ENCODE peak calls at places on chromosome 17, in eight cellular contexts. One of them, this sample, is unnamed.

GRCh38 chr17:74813793-74814192 is 37.6 kb upstream of the NAT9 start:
- DNase-seq in upper lobe of right lung: no peak
- DNase-seq in dorsolateral prefrontal cortex: no peak
- DNase-seq in HFFc6: no peak
- DNase-seq in omental fat pad: no peak
- DNase-seq in AG09319: no peak
- DNase-seq in fibroblast of mammary gland: no peak
- DNase-seq in tibial artery: no peak
- DNase-seq in this sample: no peak

GRCh38 chr17:73933871-73934270 is 269.6 kb upstream of the RPL38 start:
- DNase-seq in upper lobe of right lung: no peak
- DNase-seq in dorsolateral prefrontal cortex: no peak
- DNase-seq in HFFc6: no peak
- DNase-seq in omental fat pad: no peak
- DNase-seq in AG09319: no peak
- DNase-seq in fibroblast of mammary gland: no peak
- DNase-seq in tibial artery: no peak
- DNase-seq in this sample: no peak

GRCh38 chr17:65554568-65555223 is 6.8 kb downstream of the AXIN2 start:
- DNase-seq in upper lobe of right lung: no peak
- DNase-seq in dorsolateral prefrontal cortex: no peak
- DNase-seq in HFFc6: no peak
- DNase-seq in omental fat pad: no peak
- DNase-seq in AG09319: no peak
- DNase-seq in fibroblast of mammary gland: peak; percentile 38
- DNase-seq in tibial artery: no peak
- DNase-seq in this sample: no peak

GRCh38 chr17:18217412-18218015 is 7.9 kb upstream of the LLGL1 start:
- DNase-seq in upper lobe of right lung: peak; percentile 85
- DNase-seq in dorsolateral prefrontal cortex: peak; percentile 86
- DNase-seq in HFFc6: peak; percentile 42
- DNase-seq in omental fat pad: peak; percentile 84
- DNase-seq in AG09319: no peak
- DNase-seq in fibroblast of mammary gland: peak; percentile 62
- DNase-seq in tibial artery: peak; percentile 78
- DNase-seq in this sample: peak; percentile 70

GRCh38 chr17:33038740-33039139 is 47.1 kb downstream of the SPACA3 start:
- DNase-seq in upper lobe of right lung: no peak
- DNase-seq in dorsolateral prefrontal cortex: no peak
- DNase-seq in HFFc6: no peak
- DNase-seq in omental fat pad: no peak
- DNase-seq in AG09319: peak; percentile 7
- DNase-seq in fibroblast of mammary gland: peak; percentile 37
- DNase-seq in tibial artery: no peak
- DNase-seq in this sample: peak; percentile 3

GRCh38 chr17:35082073-35082657 is 18.7 kb upstream of the RFFL start:
- DNase-seq in upper lobe of right lung: no peak
- DNase-seq in dorsolateral prefrontal cortex: no peak
- DNase-seq in HFFc6: peak; percentile 84
- DNase-seq in omental fat pad: no peak
- DNase-seq in AG09319: no peak
- DNase-seq in fibroblast of mammary gland: peak; percentile 89
- DNase-seq in tibial artery: no peak
- DNase-seq in this sample: peak; percentile 33

GRCh38 chr17:68514809-68515208 is 2.6 kb downstream of the PRKAR1A start:
- DNase-seq in upper lobe of right lung: no peak
- DNase-seq in dorsolateral prefrontal cortex: no peak
- DNase-seq in HFFc6: no peak
- DNase-seq in omental fat pad: no peak
- DNase-seq in AG09319: no peak
- DNase-seq in fibroblast of mammary gland: peak; percentile 98
- DNase-seq in tibial artery: no peak
- DNase-seq in this sample: no peak

GRCh38 chr17:17298108-17298507 is 5.1 kb upstream of the NT5M start:
- DNase-seq in upper lobe of right lung: no peak
- DNase-seq in dorsolateral prefrontal cortex: no peak
- DNase-seq in HFFc6: no peak
- DNase-seq in omental fat pad: no peak
- DNase-seq in AG09319: no peak
- DNase-seq in fibroblast of mammary gland: peak; percentile 62
- DNase-seq in tibial artery: no peak
- DNase-seq in this sample: no peak

GRCh38 chr17:83004791-83005380 is 74.5 kb upstream of the METRNL start:
- DNase-seq in upper lobe of right lung: no peak
- DNase-seq in dorsolateral prefrontal cortex: no peak
- DNase-seq in HFFc6: no peak
- DNase-seq in omental fat pad: no peak
- DNase-seq in AG09319: no peak
- DNase-seq in fibroblast of mammary gland: no peak
- DNase-seq in tibial artery: no peak
- DNase-seq in this sample: no peak

GRCh38 chr17:54544239-54544638 is 356.4 kb upstream of the TOM1L1 start:
- DNase-seq in upper lobe of right lung: no peak
- DNase-seq in dorsolateral prefrontal cortex: no peak
- DNase-seq in HFFc6: no peak
- DNase-seq in omental fat pad: no peak
- DNase-seq in AG09319: no peak
- DNase-seq in fibroblast of mammary gland: no peak
- DNase-seq in tibial artery: no peak
- DNase-seq in this sample: no peak

GRCh38 chr17:17091856-17092756 is 49.8 kb downstream of the MPRIP start:
- DNase-seq in upper lobe of right lung: peak; percentile 30
- DNase-seq in dorsolateral prefrontal cortex: peak; percentile 4
- DNase-seq in HFFc6: no peak
- DNase-seq in omental fat pad: no peak
- DNase-seq in AG09319: no peak
- DNase-seq in fibroblast of mammary gland: no peak
- DNase-seq in tibial artery: no peak
- DNase-seq in this sample: no peak

GRCh38 chr17:82902972-82903874 is 63.4 kb upstream of the ZNF750 start:
- DNase-seq in upper lobe of right lung: no peak
- DNase-seq in dorsolateral prefrontal cortex: no peak
- DNase-seq in HFFc6: no peak
- DNase-seq in omental fat pad: no peak
- DNase-seq in AG09319: no peak
- DNase-seq in fibroblast of mammary gland: no peak
- DNase-seq in tibial artery: no peak
- DNase-seq in this sample: no peak

GRCh38 chr17:64187093-64187895 is 57.4 kb upstream of the ERN1 start:
- DNase-seq in upper lobe of right lung: no peak
- DNase-seq in dorsolateral prefrontal cortex: no peak
- DNase-seq in HFFc6: no peak
- DNase-seq in omental fat pad: no peak
- DNase-seq in AG09319: no peak
- DNase-seq in fibroblast of mammary gland: no peak
- DNase-seq in tibial artery: no peak
- DNase-seq in this sample: no peak

GRCh38 chr17:8147805-8148404 is 4.3 kb downstream of the PER1 start:
- DNase-seq in upper lobe of right lung: no peak
- DNase-seq in dorsolateral prefrontal cortex: no peak
- DNase-seq in HFFc6: no peak
- DNase-seq in omental fat pad: no peak
- DNase-seq in AG09319: no peak
- DNase-seq in fibroblast of mammary gland: no peak
- DNase-seq in tibial artery: peak; percentile 18
- DNase-seq in this sample: no peak

GRCh38 chr17:37844158-37844976 is 79.8 kb upstream of the TBC1D3K start:
- DNase-seq in upper lobe of right lung: peak; percentile 83
- DNase-seq in dorsolateral prefrontal cortex: no peak
- DNase-seq in HFFc6: peak; percentile 48
- DNase-seq in omental fat pad: no peak
- DNase-seq in AG09319: peak; percentile 10
- DNase-seq in fibroblast of mammary gland: peak; percentile 48
- DNase-seq in tibial artery: peak; percentile 40
- DNase-seq in this sample: peak; percentile 49

GRCh38 chr17:16281351-16281750 is 64.3 kb downstream of the PIGL start:
- DNase-seq in upper lobe of right lung: no peak
- DNase-seq in dorsolateral prefrontal cortex: no peak
- DNase-seq in HFFc6: peak; percentile 78
- DNase-seq in omental fat pad: no peak
- DNase-seq in AG09319: no peak
- DNase-seq in fibroblast of mammary gland: peak; percentile 76
- DNase-seq in tibial artery: no peak
- DNase-seq in this sample: no peak

GRCh38 chr17:17560975-17561374 is 30.5 kb downstream of the PEMT start:
- DNase-seq in upper lobe of right lung: no peak
- DNase-seq in dorsolateral prefrontal cortex: no peak
- DNase-seq in HFFc6: no peak
- DNase-seq in omental fat pad: no peak
- DNase-seq in AG09319: no peak
- DNase-seq in fibroblast of mammary gland: no peak
- DNase-seq in tibial artery: no peak
- DNase-seq in this sample: no peak

GRCh38 chr17:51869387-51869786 is 289.1 kb downstream of the CA10 start:
- DNase-seq in upper lobe of right lung: no peak
- DNase-seq in dorsolateral prefrontal cortex: no peak
- DNase-seq in HFFc6: no peak
- DNase-seq in omental fat pad: no peak
- DNase-seq in AG09319: no peak
- DNase-seq in fibroblast of mammary gland: peak; percentile 10
- DNase-seq in tibial artery: no peak
- DNase-seq in this sample: peak; percentile 19

GRCh38 chr17:56909742-56910508 is 3.9 kb downstream of the TRIM25 start:
- DNase-seq in upper lobe of right lung: peak; percentile 70
- DNase-seq in dorsolateral prefrontal cortex: no peak
- DNase-seq in HFFc6: no peak
- DNase-seq in omental fat pad: no peak
- DNase-seq in AG09319: no peak
- DNase-seq in fibroblast of mammary gland: no peak
- DNase-seq in tibial artery: peak; percentile 57
- DNase-seq in this sample: no peak
- TF ChIP-seq CTCF in upper lobe of right lung: no peak
- TF ChIP-seq CTCF in dorsolateral prefrontal cortex: no peak
- TF ChIP-seq CTCF in HFFc6: no peak
- TF ChIP-seq CTCF in omental fat pad: no peak
- TF ChIP-seq CTCF in AG09319: no peak
- TF ChIP-seq CTCF in fibroblast of mammary gland: no peak
- TF ChIP-seq CTCF in tibial artery: no peak
- TF ChIP-seq CTCF in this sample: no peak

GRCh38 chr17:40219073-40219860 is at the start of gene WIPF2:
- DNase-seq in upper lobe of right lung: peak; percentile 98
- DNase-seq in dorsolateral prefrontal cortex: peak; percentile 95
- DNase-seq in HFFc6: peak; percentile 95
- DNase-seq in omental fat pad: peak; percentile 77
- DNase-seq in AG09319: peak; percentile 88
- DNase-seq in fibroblast of mammary gland: peak; percentile 92
- DNase-seq in tibial artery: peak; percentile 96
- DNase-seq in this sample: peak; percentile 97
- TF ChIP-seq CTCF in upper lobe of right lung: peak; percentile 68
- TF ChIP-seq CTCF in dorsolateral prefrontal cortex: peak; percentile 80
- TF ChIP-seq CTCF in HFFc6: peak; percentile 95
- TF ChIP-seq CTCF in omental fat pad: peak; percentile 79
- TF ChIP-seq CTCF in AG09319: peak; percentile 68
- TF ChIP-seq CTCF in fibroblast of mammary gland: peak; percentile 57
- TF ChIP-seq CTCF in tibial artery: peak; percentile 72
- TF ChIP-seq CTCF in this sample: peak; percentile 58

GRCh38 chr17:40443988-40444899 is 994 bp downstream of the IGFBP4 start:
- DNase-seq in upper lobe of right lung: no peak
- DNase-seq in dorsolateral prefrontal cortex: no peak
- DNase-seq in HFFc6: no peak
- DNase-seq in omental fat pad: no peak
- DNase-seq in AG09319: no peak
- DNase-seq in fibroblast of mammary gland: peak; percentile 6
- DNase-seq in tibial artery: no peak
- DNase-seq in this sample: no peak

GRCh38 chr17:40447148-40447644 is 3.9 kb downstream of the IGFBP4 start:
- DNase-seq in upper lobe of right lung: no peak
- DNase-seq in dorsolateral prefrontal cortex: no peak
- DNase-seq in HFFc6: no peak
- DNase-seq in omental fat pad: no peak
- DNase-seq in AG09319: no peak
- DNase-seq in fibroblast of mammary gland: peak; percentile 50
- DNase-seq in tibial artery: no peak
- DNase-seq in this sample: no peak

GRCh38 chr17:40443196-40443987 is at the start of gene IGFBP4:
- DNase-seq in upper lobe of right lung: peak; percentile 93
- DNase-seq in dorsolateral prefrontal cortex: peak; percentile 76
- DNase-seq in HFFc6: peak; percentile 65
- DNase-seq in omental fat pad: no peak
- DNase-seq in AG09319: no peak
- DNase-seq in fibroblast of mammary gland: peak; percentile 63
- DNase-seq in tibial artery: peak; percentile 79
- DNase-seq in this sample: peak; percentile 20

GRCh38 chr17:40448213-40448638 is 5.0 kb downstream of the IGFBP4 start:
- DNase-seq in upper lobe of right lung: no peak
- DNase-seq in dorsolateral prefrontal cortex: no peak
- DNase-seq in HFFc6: no peak
- DNase-seq in omental fat pad: no peak
- DNase-seq in AG09319: no peak
- DNase-seq in fibroblast of mammary gland: peak; percentile 67
- DNase-seq in tibial artery: peak; percentile 75
- DNase-seq in this sample: no peak

DNA sequence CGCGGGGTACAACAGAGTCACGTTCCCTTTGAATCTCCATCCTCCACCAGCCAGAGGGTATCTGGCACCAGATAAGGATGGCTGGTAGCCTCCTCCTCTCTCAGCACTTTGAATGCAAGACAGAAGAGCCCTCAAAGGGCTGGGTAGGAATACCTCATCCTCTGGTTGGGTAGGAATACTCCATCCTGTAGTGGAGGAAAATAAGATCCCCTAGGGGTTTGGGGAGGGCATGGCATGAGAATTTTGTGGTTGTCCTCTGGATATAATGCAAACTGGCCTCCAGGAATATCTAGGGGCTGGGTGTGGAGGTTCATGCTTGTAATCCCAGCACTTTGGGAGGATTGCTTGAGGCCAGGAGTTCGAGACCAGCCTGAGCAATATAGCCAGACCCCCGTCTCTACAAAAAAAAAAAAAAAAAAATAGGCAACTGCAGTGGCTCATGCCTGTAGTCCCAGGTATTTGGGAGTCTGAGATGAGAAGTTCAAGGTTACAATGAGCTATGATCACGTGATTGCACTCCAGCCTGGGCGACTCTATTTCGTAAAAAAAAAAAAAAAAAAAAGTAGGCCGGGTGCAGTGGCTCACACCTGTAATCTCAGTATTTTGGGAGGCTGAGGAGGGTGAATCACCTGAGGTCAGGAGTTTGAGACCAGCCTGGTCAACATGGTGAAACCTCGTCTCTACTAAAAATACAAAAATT is 2.7 kb downstream of the IGFBP4 start:
- DNase-seq in upper lobe of right lung: no peak
- DNase-seq in dorsolateral prefrontal cortex: no peak
- DNase-seq in HFFc6: no peak
- DNase-seq in omental fat pad: no peak
- DNase-seq in AG09319: no peak
- DNase-seq in fibroblast of mammary gland: peak; percentile 55
- DNase-seq in tibial artery: no peak
- DNase-seq in this sample: no peak
- TF ChIP-seq CTCF in upper lobe of right lung: no peak
- TF ChIP-seq CTCF in dorsolateral prefrontal cortex: no peak
- TF ChIP-seq CTCF in HFFc6: peak; percentile 59
- TF ChIP-seq CTCF in omental fat pad: no peak
- TF ChIP-seq CTCF in AG09319: no peak
- TF ChIP-seq CTCF in fibroblast of mammary gland: peak; percentile 19
- TF ChIP-seq CTCF in tibial artery: peak; percentile 6
- TF ChIP-seq CTCF in this sample: no peak

DNA sequence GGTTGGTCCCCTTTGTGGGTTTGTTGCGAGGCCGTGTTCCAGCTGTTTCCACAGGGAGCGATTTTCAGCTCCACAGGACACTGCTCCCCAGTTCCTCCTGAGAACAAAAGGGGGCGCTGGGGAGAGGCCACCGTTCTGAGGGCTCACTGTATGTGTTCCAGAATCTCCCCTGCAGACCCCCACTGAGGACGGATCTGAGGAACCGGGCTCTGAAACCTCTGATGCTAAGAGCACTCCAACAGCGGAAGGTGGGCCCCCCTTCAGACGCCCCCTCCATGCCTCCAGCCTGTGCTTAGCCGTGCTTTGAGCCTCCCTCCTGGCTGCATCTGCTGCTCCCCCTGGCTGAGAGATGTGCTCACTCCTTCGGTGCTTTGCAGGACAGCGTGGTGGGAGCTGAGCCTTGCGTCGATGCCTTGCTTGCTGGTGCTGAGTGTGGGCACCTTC is 27.3 kb upstream of the STH start:
- DNase-seq in upper lobe of right lung: no peak
- DNase-seq in dorsolateral prefrontal cortex: no peak
- DNase-seq in HFFc6: no peak
- DNase-seq in omental fat pad: no peak
- DNase-seq in AG09319: no peak
- DNase-seq in fibroblast of mammary gland: no peak
- DNase-seq in tibial artery: no peak
- DNase-seq in this sample: no peak
- TF ChIP-seq CTCF in upper lobe of right lung: no peak
- TF ChIP-seq CTCF in dorsolateral prefrontal cortex: no peak
- TF ChIP-seq CTCF in HFFc6: peak; percentile 19
- TF ChIP-seq CTCF in omental fat pad: no peak
- TF ChIP-seq CTCF in AG09319: no peak
- TF ChIP-seq CTCF in fibroblast of mammary gland: no peak
- TF ChIP-seq CTCF in tibial artery: no peak
- TF ChIP-seq CTCF in this sample: peak; percentile 39

This sample was measured in OCI-LY7.